ENCODE peak calls at places on chromosomes 2 and 18, in four cellular contexts. B is A549, N is transverse colon, X is PC-3. H is an unnamed sample. For H3K4me1, the result is how much of the 10 kb centered on the place peaks cover.

GRCh38 chr2:100588071-100588786 is 25.4 kb downstream of the PDCL3 start:
- DNase-seq in B (no peak), N (no peak), X (peak), H (peak)

GRCh38 chr2:16584094-16584493 is 81.5 kb downstream of the CYRIA start:
- DNase-seq in B (no peak), N (no peak), X (no peak), H (no peak)

GRCh38 chr18:46264255-46264654 is 160.1 kb downstream of the HAUS1 start:
- DNase-seq in B (peak), N (no peak), X (no peak), H (no peak)

GRCh38 chr18:59681521-59682004 is 15.7 kb downstream of the CCBE1 start:
- DNase-seq in B (no peak), N (no peak), X (no peak), H (no peak)

GRCh38 chr2:232431705-232432590 is 24.0 kb upstream of the ALPI start:
- DNase-seq in B (no peak), N (no peak), X (no peak), H (no peak)

GRCh38 chr2:38149533-38149932 is 73.6 kb upstream of the CYP1B1 start:
- DNase-seq in B (no peak), N (no peak), X (no peak), H (no peak)

GRCh38 chr18:62790836-62791772 is 75.8 kb downstream of the PHLPP1 start:
- DNase-seq in B (no peak), N (no peak), X (no peak), H (peak)

GRCh38 chr2:24018241-24018640 is 8.4 kb downstream of the MFSD2B start:
- DNase-seq in B (no peak), N (no peak), X (no peak), H (no peak)

GRCh38 chr2:74026674-74027294 is 42.1 kb downstream of the TET3 start:
- DNase-seq in B (no peak), N (no peak), X (no peak), H (no peak)

GRCh38 chr2:65379168-65379672 is 53.2 kb downstream of the SPRED2 start:
- DNase-seq in B (no peak), N (no peak), X (no peak), H (no peak)

GRCh38 chr2:175854665-175855064 is 147.4 kb downstream of the LNPK start:
- DNase-seq in B (no peak), N (no peak), X (no peak), H (peak)

GRCh38 chr2:223747392-223748042 is 89.9 kb downstream of the AP1S3 start:
- DNase-seq in B (no peak), N (no peak), X (no peak), H (no peak)

GRCh38 chr2:96852667-96853066 is 5.1 kb downstream of the ANKRD39 start:
- DNase-seq in B (no peak), N (no peak), X (no peak), H (no peak)

GRCh38 chr2:75596784-75597183 is 36.0 kb upstream of the EVA1A start:
- DNase-seq in B (no peak), N (no peak), X (no peak), H (peak)

GRCh38 chr18:69401475-69402218 is 959 bp downstream of the DOK6 start:
- DNase-seq in B (peak), N (no peak), X (no peak), H (peak)

GRCh38 chr2:10036095-10036879 is 7.1 kb upstream of the KLF11 start:
- DNase-seq in B (peak), N (peak), X (peak), H (peak)

GRCh38 chr2:212414699-212415309 is 123.8 kb downstream of the ERBB4 start:
- DNase-seq in B (no peak), N (no peak), X (no peak), H (peak)

GRCh38 chr2:200913654-200914053 is 24.5 kb downstream of the NIF3L1 start:
- DNase-seq in B (no peak), N (no peak), X (peak), H (peak)

GRCh38 chr2:68880213-68880612 is 9.0 kb upstream of the BMP10 start:
- DNase-seq in B (no peak), N (no peak), X (no peak), H (peak)

GRCh38 chr18:79484661-79485621 is 89.2 kb downstream of the NFATC1 start:
- DNase-seq in B (no peak), N (peak), X (no peak), H (peak)

GRCh38 chr2:162175720-162176119 is 23.7 kb upstream of the GCG start:
- DNase-seq in B (no peak), N (no peak), X (no peak), H (no peak)

GRCh38 chr18:36296591-36297418 is 708 bp upstream of the FHOD3 start:
- DNase-seq in B (peak), N (peak), X (peak), H (peak)

GRCh38 chr18:12281861-12282260 is 26.2 kb upstream of the TUBB6 start:
- DNase-seq in B (no peak), N (no peak), X (no peak), H (no peak)

GRCh38 chr18:12278765-12279682 is 24.9 kb downstream of the CIDEA start:
- DNase-seq in B (no peak), N (peak), X (no peak), H (peak)

GRCh38 chr18:12278153-12278764 is 24.1 kb downstream of the CIDEA start:
- DNase-seq in B (no peak), N (no peak), X (peak), H (no peak)

GRCh38 chr18:12282436-12283039 is 25.5 kb upstream of the TUBB6 start:
- DNase-seq in B (no peak), N (no peak), X (peak), H (peak)

DNA sequence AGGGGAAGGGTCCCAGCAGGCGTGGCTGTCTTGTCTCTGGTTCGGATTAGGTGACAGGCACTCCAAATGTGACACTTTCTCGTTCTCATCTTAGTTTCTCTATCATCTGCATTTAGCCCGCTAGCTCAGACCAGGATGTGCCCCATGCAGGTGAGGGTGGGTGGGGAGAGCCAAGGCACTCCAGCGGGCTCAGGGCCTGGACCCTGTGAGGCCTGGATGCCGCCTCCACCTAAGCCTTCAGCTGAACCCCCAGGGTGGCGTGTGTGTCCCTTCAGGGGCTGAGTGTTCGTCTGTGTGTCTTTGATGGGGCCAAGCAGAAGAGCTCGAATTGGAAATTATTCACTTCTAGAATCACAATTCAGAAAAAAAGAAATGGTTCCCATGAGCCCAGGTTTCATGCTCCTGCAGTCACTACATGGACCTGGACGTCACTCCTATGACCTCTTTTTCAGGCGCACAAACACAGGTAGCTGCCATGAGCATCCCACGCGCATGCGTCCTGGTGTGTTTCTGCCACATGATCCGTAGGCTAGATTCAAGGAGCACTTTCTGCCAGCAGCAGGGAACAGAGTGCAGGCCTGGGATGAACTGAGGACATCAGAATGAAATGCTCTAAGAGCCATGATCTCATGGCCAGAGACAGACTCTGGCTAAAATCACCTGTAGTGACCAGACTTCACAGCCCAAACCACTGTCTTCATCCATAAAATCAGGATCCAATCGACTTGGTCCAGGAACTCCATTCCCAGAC is 25.8 kb downstream of the CIDEA start:
- DNase-seq in B (no peak), N (no peak), X (no peak), H (no peak)
- H3K27ac ChIP-seq in B (no peak), N (peak), X (no peak), H (peak)

GRCh38 chr2:105860567-105860966 is 115.9 kb downstream of the NCK2 start:
- DNase-seq in B (no peak), N (no peak), X (no peak), H (no peak)

GRCh38 chr2:105861198-105861597 is 116.5 kb downstream of the NCK2 start:
- DNase-seq in B (no peak), N (no peak), X (no peak), H (no peak)

GRCh38 chr2:105859694-105859951 is 114.9 kb downstream of the NCK2 start:
- DNase-seq in B (no peak), N (no peak), X (no peak), H (no peak)

GRCh38 chr2:105857076-105857740 is 112.5 kb downstream of the NCK2 start:
- DNase-seq in B (no peak), N (no peak), X (no peak), H (no peak)

GRCh38 chr2:105858868-105859693 is 114.4 kb downstream of the NCK2 start:
- DNase-seq in B (no peak), N (no peak), X (peak), H (no peak)
- H3K4me1 ChIP-seq in B (under half), N (under half), X (under half), H (under half)

DNA sequence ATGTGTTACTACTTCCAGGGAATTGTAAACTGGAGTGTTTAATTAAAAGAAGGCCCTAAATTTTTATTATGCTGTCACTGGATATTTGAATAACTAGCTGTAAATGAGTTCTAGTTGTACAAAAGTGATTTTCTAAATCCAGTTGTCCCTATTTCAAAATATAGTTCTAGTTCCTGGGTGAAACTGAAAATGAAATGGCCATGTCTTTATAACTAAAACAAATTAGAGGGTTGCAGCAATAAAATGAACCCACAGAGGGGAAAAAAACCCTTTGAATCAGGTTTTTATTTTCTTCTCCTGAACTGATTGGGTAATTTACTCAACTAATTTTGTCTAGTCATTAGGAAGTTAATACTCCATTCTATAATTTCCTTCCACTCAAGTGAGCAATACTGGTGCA is 55.6 kb upstream of the MAP4K3 start:
- DNase-seq in B (no peak), N (no peak), X (no peak), H (no peak)
- H3K27ac ChIP-seq in B (peak), N (peak), X (peak), H (peak)

GRCh38 chr2:230754200-230754599 is 41.6 kb downstream of the CAB39 start:
- DNase-seq in B (no peak), N (no peak), X (no peak), H (no peak)
- H3K4me1 ChIP-seq in B (under half), N (under half), X (half or more), H (under half)

GRCh38 chr2:102051659-102052366 is 60.1 kb downstream of the IL1R2 start:
- DNase-seq in B (no peak), N (no peak), X (no peak), H (peak)

GRCh38 chr2:102053096-102053495 is 61.3 kb downstream of the IL1R2 start:
- DNase-seq in B (no peak), N (no peak), X (no peak), H (no peak)

GRCh38 chr2:102052367-102052764 is 60.6 kb downstream of the IL1R2 start:
- DNase-seq in B (no peak), N (no peak), X (no peak), H (no peak)

GRCh38 chr2:102049756-102050443 is 58.1 kb downstream of the IL1R2 start:
- DNase-seq in B (no peak), N (peak), X (no peak), H (no peak)

GRCh38 chr2:102050854-102051391 is 59.2 kb downstream of the IL1R2 start:
- DNase-seq in B (no peak), N (peak), X (no peak), H (peak)
- H3K27ac ChIP-seq in B (peak), N (peak), X (no peak), H (no peak)

GRCh38 chr2:76862901-76863300 is 659.3 kb downstream of the LRRTM4 start:
- DNase-seq in B (no peak), N (no peak), X (no peak), H (no peak)
- H3K4me1 ChIP-seq in B (under half), N (under half), X (under half), H (under half)

GRCh38 chr2:205780645-205781044 is 98.3 kb downstream of the NRP2 start:
- DNase-seq in B (no peak), N (no peak), X (no peak), H (no peak)

GRCh38 chr2:205781244-205781643 is 98.9 kb downstream of the NRP2 start:
- DNase-seq in B (no peak), N (no peak), X (no peak), H (no peak)

GRCh38 chr2:205786976-205787375 is 104.7 kb downstream of the NRP2 start:
- DNase-seq in B (no peak), N (no peak), X (no peak), H (no peak)

GRCh38 chr2:205785507-205786222 is 103.4 kb downstream of the NRP2 start:
- DNase-seq in B (no peak), N (no peak), X (no peak), H (peak)

DNA sequence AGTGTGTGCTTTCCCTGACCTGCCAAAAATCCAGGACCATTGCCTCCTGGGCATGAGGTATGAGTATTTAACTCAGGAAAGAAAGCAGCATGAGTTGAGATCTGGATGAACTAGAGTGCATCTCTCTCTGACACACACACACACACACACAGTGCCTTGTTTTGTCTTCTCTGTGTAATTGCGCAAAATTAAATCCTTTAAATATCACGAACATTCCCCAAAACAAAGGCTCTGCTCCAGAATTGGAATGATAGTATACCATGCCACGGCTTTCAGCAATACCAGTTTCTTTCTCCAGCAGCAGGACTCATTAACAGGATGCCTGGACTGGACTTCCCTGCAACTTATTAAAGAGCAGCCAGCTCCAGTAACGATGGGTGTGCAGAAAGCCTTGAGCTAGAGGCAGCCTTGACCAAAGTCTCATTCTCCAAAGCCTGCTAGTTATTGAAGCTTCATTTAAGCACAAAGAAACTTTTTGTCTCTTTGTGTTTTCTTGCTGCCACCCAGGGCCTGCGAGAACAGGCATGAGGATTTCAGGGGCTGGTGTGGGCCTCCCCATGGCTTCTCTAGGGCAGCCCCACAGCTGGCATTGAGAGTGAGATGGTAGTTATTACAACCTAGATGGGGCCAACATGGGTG is 101.7 kb downstream of the NRP2 start:
- DNase-seq in B (no peak), N (no peak), X (no peak), H (no peak)
- H3K27ac ChIP-seq in B (no peak), N (no peak), X (no peak), H (no peak)

DNA sequence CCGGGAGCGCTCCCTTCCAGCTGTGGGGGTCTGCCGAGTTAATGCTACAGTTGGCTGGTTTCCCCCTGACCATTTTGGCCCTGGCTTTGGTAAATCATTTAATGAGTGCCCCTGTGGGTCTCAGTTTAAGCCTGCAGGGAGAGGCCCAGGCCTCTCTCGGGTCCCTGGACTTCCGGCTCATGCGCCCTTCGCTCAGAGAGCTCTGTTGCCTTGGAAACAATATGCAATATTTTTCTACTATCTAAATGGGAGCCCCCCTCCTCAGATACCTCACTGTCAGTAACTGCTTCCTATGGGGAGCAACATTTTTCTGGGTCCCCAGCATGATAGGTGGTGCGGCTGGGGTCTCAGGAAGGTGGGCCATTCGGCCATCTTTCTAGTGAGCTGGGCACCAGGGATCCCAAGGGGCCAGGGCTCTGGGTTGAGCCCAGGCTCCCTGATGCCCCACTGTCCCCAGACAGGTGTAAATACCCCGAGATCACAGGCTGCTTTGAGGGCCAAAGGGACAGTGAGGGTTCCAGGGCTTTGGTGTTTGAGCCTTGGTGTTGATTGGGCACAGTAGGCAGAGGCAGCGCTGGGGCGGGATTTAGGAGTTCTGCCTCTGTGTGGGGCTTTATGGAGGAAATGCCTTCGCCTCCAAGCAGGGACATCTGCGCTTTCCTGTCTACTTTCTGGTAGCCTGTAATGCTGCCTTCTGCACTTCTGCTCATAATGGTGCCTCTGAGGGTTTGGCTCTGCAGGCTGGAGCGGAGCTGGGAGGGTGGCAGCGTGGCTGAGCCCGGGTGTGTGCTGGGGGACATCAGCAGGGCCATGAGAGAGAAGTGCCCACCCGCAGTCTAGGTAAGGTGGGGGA is 5.2 kb downstream of the ITM2C start:
- DNase-seq in B (no peak), N (peak), X (no peak), H (no peak)
- H3K4me1 ChIP-seq in B (under half), N (half or more), X (under half), H (under half)

DNA sequence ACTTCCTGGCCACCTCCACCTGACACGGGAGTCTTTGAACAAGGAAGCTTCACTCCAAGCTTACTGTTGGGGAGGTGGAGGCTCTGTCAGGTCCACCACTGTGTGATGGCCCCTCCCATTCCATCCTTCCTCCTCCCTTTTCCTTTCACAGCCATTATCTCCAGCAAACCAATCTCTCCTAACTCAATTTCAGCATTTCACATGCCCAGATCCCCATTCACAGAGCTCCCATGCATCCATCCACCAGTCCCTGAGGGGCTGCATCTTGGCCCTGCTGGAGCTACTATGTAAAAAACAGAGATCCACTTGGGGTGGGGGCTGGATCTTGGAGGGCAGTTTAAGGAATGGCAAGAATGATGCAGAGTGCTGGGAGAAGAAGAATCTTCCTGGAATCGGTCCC is 129.0 kb upstream of the COPS8 start:
- DNase-seq in B (no peak), N (no peak), X (no peak), H (no peak)
- H3K27ac ChIP-seq in B (no peak), N (no peak), X (no peak), H (no peak)

DNA sequence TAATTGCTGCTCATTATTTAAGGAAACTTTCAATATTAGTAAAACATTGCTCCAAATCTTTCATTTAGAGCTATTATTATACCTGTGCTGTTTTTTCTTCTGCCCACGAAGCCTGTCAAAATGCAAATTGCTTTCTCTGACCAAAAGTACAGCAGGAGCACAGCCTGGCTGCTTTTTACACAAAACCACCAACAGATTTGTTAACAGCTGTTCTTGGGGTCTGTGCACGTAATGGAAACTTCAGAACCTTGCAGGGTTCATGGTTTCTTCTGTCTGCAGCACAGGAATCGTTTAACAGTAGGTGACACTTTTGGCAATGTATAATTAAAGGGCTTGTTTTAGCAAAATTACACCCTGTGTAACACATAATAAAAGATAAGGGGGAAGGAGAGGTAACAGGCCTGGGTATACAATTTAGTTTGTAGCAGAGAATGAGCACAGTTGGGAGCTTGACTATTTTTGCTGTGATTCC is 447.3 kb downstream of the KCNJ3 start:
- DNase-seq in B (no peak), N (peak), X (no peak), H (no peak)
- H3K4me1 ChIP-seq in B (under half), N (under half), X (under half), H (under half)

H was measured in astrocyte.